ENCODE peak calls at places on chromosomes 4 and X, in eight cellular contexts. One of them, this sample, is unnamed.

GRCh38 chrX:19731307-19731706 is 156.1 kb downstream of the SH3KBP1 start:
- DNase-seq in GM23248: no peak
- DNase-seq in HepG2: no peak
- DNase-seq in Panc1: no peak
- DNase-seq in HL-60: peak
- DNase-seq in psoas muscle: no peak
- DNase-seq in aorta: no peak
- DNase-seq in suprapubic skin: no peak
- DNase-seq in this sample: no peak

GRCh38 chrX:20527458-20528099 is 260.9 kb upstream of the RPS6KA3 start:
- DNase-seq in GM23248: peak
- DNase-seq in aorta: no peak
- DNase-seq in HepG2: peak
- DNase-seq in psoas muscle: no peak
- DNase-seq in HL-60: no peak
- DNase-seq in Panc1: no peak
- DNase-seq in suprapubic skin: no peak
- DNase-seq in this sample: peak

GRCh38 chr4:173529505-173530325 is at the start of gene HAND2:
- DNase-seq in GM23248: peak
- DNase-seq in aorta: peak
- DNase-seq in HepG2: no peak
- DNase-seq in psoas muscle: no peak
- DNase-seq in suprapubic skin: no peak
- DNase-seq in HL-60: no peak
- DNase-seq in Panc1: no peak
- DNase-seq in this sample: no peak

GRCh38 chrX:15719324-15719968 is 18.6 kb upstream of the CA5B start:
- DNase-seq in aorta: no peak
- DNase-seq in suprapubic skin: no peak
- DNase-seq in HL-60: no peak
- DNase-seq in GM23248: no peak
- DNase-seq in Panc1: no peak
- DNase-seq in HepG2: no peak
- DNase-seq in psoas muscle: no peak
- DNase-seq in this sample: no peak

GRCh38 chrX:22666441-22666840 is 333.3 kb upstream of the DDX53 start:
- DNase-seq in GM23248: peak
- DNase-seq in psoas muscle: no peak
- DNase-seq in Panc1: no peak
- DNase-seq in suprapubic skin: no peak
- DNase-seq in aorta: no peak
- DNase-seq in HL-60: peak
- DNase-seq in HepG2: peak
- DNase-seq in this sample: peak

GRCh38 chrX:53795583-53795982 is 109.1 kb upstream of the HUWE1 start:
- DNase-seq in psoas muscle: no peak
- DNase-seq in aorta: no peak
- DNase-seq in HepG2: no peak
- DNase-seq in HL-60: peak
- DNase-seq in Panc1: no peak
- DNase-seq in GM23248: peak
- DNase-seq in suprapubic skin: no peak
- DNase-seq in this sample: no peak

GRCh38 chr4:102641796-102642195 is 119.0 kb downstream of the MANBA start:
- DNase-seq in HL-60: no peak
- DNase-seq in psoas muscle: no peak
- DNase-seq in aorta: no peak
- DNase-seq in suprapubic skin: no peak
- DNase-seq in Panc1: no peak
- DNase-seq in HepG2: no peak
- DNase-seq in GM23248: no peak
- DNase-seq in this sample: no peak

GRCh38 chr4:177093964-177094363 is 215.7 kb upstream of the NEIL3 start:
- DNase-seq in suprapubic skin: no peak
- DNase-seq in aorta: no peak
- DNase-seq in psoas muscle: no peak
- DNase-seq in GM23248: no peak
- DNase-seq in HL-60: no peak
- DNase-seq in Panc1: no peak
- DNase-seq in HepG2: no peak
- DNase-seq in this sample: no peak

GRCh38 chrX:7972586-7972985 is 45.4 kb upstream of the PNPLA4 start:
- DNase-seq in HepG2: no peak
- DNase-seq in Panc1: no peak
- DNase-seq in suprapubic skin: no peak
- DNase-seq in psoas muscle: no peak
- DNase-seq in HL-60: no peak
- DNase-seq in aorta: no peak
- DNase-seq in GM23248: no peak
- DNase-seq in this sample: no peak

GRCh38 chr4:14871676-14872430 is 130.4 kb upstream of the CPEB2 start:
- DNase-seq in Panc1: no peak
- DNase-seq in HepG2: peak
- DNase-seq in HL-60: peak
- DNase-seq in GM23248: peak
- DNase-seq in psoas muscle: no peak
- DNase-seq in aorta: peak
- DNase-seq in suprapubic skin: no peak
- DNase-seq in this sample: peak

GRCh38 chr4:81508786-81509574 is 37.3 kb upstream of the RASGEF1B start:
- DNase-seq in psoas muscle: no peak
- DNase-seq in HepG2: no peak
- DNase-seq in Panc1: no peak
- DNase-seq in GM23248: no peak
- DNase-seq in suprapubic skin: no peak
- DNase-seq in aorta: no peak
- DNase-seq in HL-60: peak
- DNase-seq in this sample: no peak

GRCh38 chrX:151279161-151279560 is 102.8 kb downstream of the GPR50 start:
- DNase-seq in aorta: no peak
- DNase-seq in psoas muscle: no peak
- DNase-seq in Panc1: no peak
- DNase-seq in GM23248: no peak
- DNase-seq in suprapubic skin: no peak
- DNase-seq in HepG2: no peak
- DNase-seq in HL-60: no peak
- DNase-seq in this sample: no peak

GRCh38 chrX:122421434-122422121 is 762.5 kb upstream of the GRIA3 start:
- DNase-seq in psoas muscle: no peak
- DNase-seq in GM23248: no peak
- DNase-seq in aorta: no peak
- DNase-seq in HepG2: no peak
- DNase-seq in suprapubic skin: no peak
- DNase-seq in Panc1: no peak
- DNase-seq in HL-60: no peak
- DNase-seq in this sample: no peak

GRCh38 chr4:150583287-150584197 is 1.6 kb downstream of the MAB21L2 start:
- DNase-seq in GM23248: no peak
- DNase-seq in HepG2: no peak
- DNase-seq in aorta: peak
- DNase-seq in psoas muscle: peak
- DNase-seq in Panc1: no peak
- DNase-seq in suprapubic skin: no peak
- DNase-seq in HL-60: no peak
- DNase-seq in this sample: no peak

GRCh38 chr4:1290165-1290977 is 680 bp downstream of the MAEA start:
- DNase-seq in HL-60: no peak
- DNase-seq in GM23248: peak
- DNase-seq in HepG2: no peak
- DNase-seq in suprapubic skin: peak
- DNase-seq in Panc1: no peak
- DNase-seq in aorta: peak
- DNase-seq in psoas muscle: no peak
- DNase-seq in this sample: peak

GRCh38 chrX:150573702-150574101 is 5.3 kb downstream of the MTM1 start:
- DNase-seq in aorta: no peak
- DNase-seq in HepG2: no peak
- DNase-seq in Panc1: no peak
- DNase-seq in suprapubic skin: no peak
- DNase-seq in GM23248: no peak
- DNase-seq in psoas muscle: no peak
- DNase-seq in HL-60: no peak
- DNase-seq in this sample: no peak

GRCh38 chrX:154373340-154374306 is 811 bp downstream of the FLNA start:
- DNase-seq in Panc1: peak
- DNase-seq in GM23248: peak
- DNase-seq in aorta: peak
- DNase-seq in HL-60: peak
- DNase-seq in HepG2: peak
- DNase-seq in suprapubic skin: no peak
- DNase-seq in psoas muscle: no peak
- DNase-seq in this sample: peak

GRCh38 chrX:129249563-129249962 is 273.7 kb downstream of the SMARCA1 start:
- DNase-seq in aorta: no peak
- DNase-seq in Panc1: no peak
- DNase-seq in GM23248: no peak
- DNase-seq in HepG2: no peak
- DNase-seq in psoas muscle: no peak
- DNase-seq in suprapubic skin: no peak
- DNase-seq in HL-60: no peak
- DNase-seq in this sample: no peak

GRCh38 chrX:150575415-150575814 is 7.0 kb downstream of the MTM1 start:
- DNase-seq in HepG2: no peak
- DNase-seq in Panc1: no peak
- DNase-seq in psoas muscle: no peak
- DNase-seq in GM23248: peak
- DNase-seq in suprapubic skin: no peak
- DNase-seq in HL-60: no peak
- DNase-seq in aorta: no peak
- DNase-seq in this sample: no peak

DNA sequence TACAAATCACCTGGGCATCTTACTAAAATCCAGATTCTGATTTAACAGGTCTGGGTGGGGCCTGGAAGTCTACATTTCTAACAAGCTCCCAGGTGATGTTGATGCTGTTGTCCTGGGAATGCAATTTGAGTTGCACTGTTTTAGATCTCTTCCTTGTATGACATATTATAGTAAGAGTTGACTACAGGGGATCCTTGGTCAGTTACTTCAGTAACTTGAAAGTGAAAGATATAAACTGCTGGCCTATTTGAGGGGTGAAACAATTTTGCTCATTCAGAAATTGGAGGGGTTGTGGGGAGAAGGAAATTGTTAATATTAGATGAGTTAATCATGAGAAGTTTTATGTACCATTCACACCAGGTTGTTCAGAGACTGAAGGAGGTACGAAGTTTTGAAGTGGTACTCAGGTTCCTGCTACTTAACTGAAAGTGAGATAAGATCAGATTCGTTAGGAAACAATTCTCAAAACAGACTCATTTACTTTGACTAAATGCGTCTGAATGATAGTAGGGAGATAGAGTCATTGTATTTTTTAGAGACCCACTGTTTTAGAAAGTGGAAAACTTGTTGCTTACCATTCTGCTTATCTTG is 12.5 kb downstream of the SH2D1A start:
- DNase-seq in suprapubic skin: no peak
- DNase-seq in Panc1: no peak
- DNase-seq in GM23248: no peak
- DNase-seq in HepG2: no peak
- DNase-seq in HL-60: no peak
- DNase-seq in psoas muscle: no peak
- DNase-seq in aorta: no peak
- DNase-seq in this sample: no peak
- H3K27ac ChIP-seq in suprapubic skin: no peak
- H3K27ac ChIP-seq in Panc1: no peak
- H3K27ac ChIP-seq in GM23248: no peak
- H3K27ac ChIP-seq in HepG2: no peak
- H3K27ac ChIP-seq in HL-60: no peak
- H3K27ac ChIP-seq in psoas muscle: no peak
- H3K27ac ChIP-seq in aorta: no peak
- H3K27ac ChIP-seq in this sample: no peak

DNA sequence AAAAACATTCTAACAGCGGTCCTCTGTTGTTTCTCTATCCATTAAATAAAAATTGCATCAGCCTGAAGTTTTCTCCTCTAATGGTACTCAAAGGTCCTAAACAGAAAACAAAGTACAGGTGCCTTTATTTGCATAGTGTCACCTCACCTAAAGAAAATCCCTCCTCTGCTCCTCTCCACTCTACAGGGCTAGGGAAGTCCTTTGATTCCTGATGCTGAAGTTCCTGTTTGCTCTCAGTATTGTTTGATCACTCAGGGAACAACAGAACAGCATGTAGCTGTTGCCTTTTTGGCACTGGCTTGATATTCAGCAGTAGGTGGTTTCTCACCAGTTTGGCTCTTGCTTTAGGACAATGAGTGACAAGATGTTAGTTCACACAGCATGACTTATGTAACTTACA is 156.1 kb upstream of the SLC7A11 start:
- DNase-seq in Panc1: no peak
- DNase-seq in HL-60: no peak
- DNase-seq in suprapubic skin: no peak
- DNase-seq in HepG2: peak
- DNase-seq in psoas muscle: no peak
- DNase-seq in GM23248: no peak
- DNase-seq in aorta: no peak
- DNase-seq in this sample: no peak
- H3K27ac ChIP-seq in Panc1: no peak
- H3K27ac ChIP-seq in HL-60: peak
- H3K27ac ChIP-seq in suprapubic skin: no peak
- H3K27ac ChIP-seq in HepG2: no peak
- H3K27ac ChIP-seq in psoas muscle: no peak
- H3K27ac ChIP-seq in GM23248: no peak
- H3K27ac ChIP-seq in aorta: no peak
- H3K27ac ChIP-seq in this sample: no peak

GRCh38 chr4:6028168-6028567 is 9.9 kb upstream of the C4orf50 start:
- DNase-seq in HepG2: no peak
- DNase-seq in psoas muscle: no peak
- DNase-seq in suprapubic skin: no peak
- DNase-seq in HL-60: no peak
- DNase-seq in GM23248: no peak
- DNase-seq in aorta: no peak
- DNase-seq in Panc1: no peak
- DNase-seq in this sample: no peak
- H3K27ac ChIP-seq in HepG2: no peak
- H3K27ac ChIP-seq in psoas muscle: no peak
- H3K27ac ChIP-seq in suprapubic skin: no peak
- H3K27ac ChIP-seq in HL-60: no peak
- H3K27ac ChIP-seq in GM23248: no peak
- H3K27ac ChIP-seq in aorta: no peak
- H3K27ac ChIP-seq in Panc1: no peak
- H3K27ac ChIP-seq in this sample: no peak

GRCh38 chrX:13688384-13688771 is 550 bp upstream of the RAB9A start:
- DNase-seq in GM23248: no peak
- DNase-seq in aorta: no peak
- DNase-seq in HepG2: no peak
- DNase-seq in psoas muscle: no peak
- DNase-seq in Panc1: no peak
- DNase-seq in suprapubic skin: no peak
- DNase-seq in HL-60: no peak
- DNase-seq in this sample: peak
- H3K27ac ChIP-seq in GM23248: peak
- H3K27ac ChIP-seq in aorta: peak
- H3K27ac ChIP-seq in HepG2: no peak
- H3K27ac ChIP-seq in psoas muscle: peak
- H3K27ac ChIP-seq in Panc1: no peak
- H3K27ac ChIP-seq in suprapubic skin: peak
- H3K27ac ChIP-seq in HL-60: peak
- H3K27ac ChIP-seq in this sample: peak

This sample was measured in small intestine.